ENCODE peak calls at places on chromosomes 4 and X, in seven cellular contexts. D is pancreas; S is activated T-helper 9 cell treated with anti-CD3 and anti-CD28 coated beads, Interleukin-2, amount 50 U/mL, for 16 hours; V is psoas muscle; C is epithelial cell of prostate; I is naive thymus-derived CD8-positive, alpha-beta T cell; G is coronary artery. Z is an unnamed sample.

GRCh38 chrX:8083276-8083675 is 87.8 kb downstream of the VCX2 start:
- DNase-seq in D (no peak), S (no peak), V (no peak), C (no peak), I (no peak), G (no peak), Z (no peak)

GRCh38 chr4:169810325-169811323 is 52.9 kb upstream of the HPF1 start:
- DNase-seq in D (no peak), S (no peak), V (no peak), C (no peak), I (peak), G (no peak), Z (no peak)

GRCh38 chrX:149711545-149712236 is at the start of gene MAGEA11:
- DNase-seq in D (peak), S (no peak), V (no peak), C (no peak), I (no peak), G (no peak), Z (no peak)

GRCh38 chr4:14167876-14168510 is 540.5 kb upstream of the BOD1L1 start:
- DNase-seq in D (no peak), S (no peak), V (no peak), C (peak), I (no peak), G (no peak), Z (no peak)

GRCh38 chr4:173442223-173442932 is 43.5 kb upstream of the SCRG1 start:
- DNase-seq in D (no peak), S (no peak), V (no peak), C (no peak), I (no peak), G (no peak), Z (no peak)

GRCh38 chrX:116961872-116962582 is 499.3 kb upstream of the CT83 start:
- DNase-seq in D (peak), S (no peak), V (no peak), C (no peak), I (no peak), G (no peak), Z (no peak)

GRCh38 chrX:10110984-10111363 is 45.8 kb upstream of the CLCN4 start:
- DNase-seq in D (no peak), S (peak), V (no peak), C (no peak), I (no peak), G (no peak), Z (no peak)

GRCh38 chr4:8136972-8137710 is 21.5 kb downstream of the ABLIM2 start:
- DNase-seq in D (peak), S (no peak), V (no peak), C (no peak), I (no peak), G (no peak), Z (no peak)

GRCh38 chrX:108537005-108537404 is 97.4 kb downstream of the COL4A5 start:
- DNase-seq in D (no peak), S (no peak), V (no peak), C (no peak), I (no peak), G (no peak), Z (no peak)

GRCh38 chrX:135489542-135489941 is 30.9 kb upstream of the INTS6L start:
- DNase-seq in D (no peak), S (no peak), V (no peak), C (no peak), I (no peak), G (no peak), Z (no peak)